ENCODE peak calls at places on chromosomes 1 and 21, in five cellular contexts. G, W, O, E and H are unnamed samples.

GRCh38 chr1:5428391-5428790 is 563.8 kb downstream of the NPHP4 start:
- DNase-seq in G (no peak), O (no peak), W (no peak), E (no peak), H (no peak)

GRCh38 chr21:44082648-44083436 is 24.4 kb upstream of the PWP2 start:
- DNase-seq in G (no peak), O (no peak), E (no peak), W (no peak), H (no peak)

GRCh38 chr21:45618846-45619485 is 24.6 kb upstream of the PCBP3 start:
- DNase-seq in E (no peak), O (no peak), G (no peak), W (no peak), H (peak)

GRCh38 chr1:116112388-116113140 is 1.4 kb downstream of the MAB21L3 start:
- DNase-seq in E (no peak), W (no peak), G (no peak), O (no peak), H (no peak)

GRCh38 chr1:170967042-170967910 is 31.9 kb downstream of the MROH9 start:
- DNase-seq in E (no peak), W (no peak), G (no peak), O (no peak), H (peak)

GRCh38 chr1:157829711-157830110 is 9.8 kb upstream of the FCRL1 start:
- DNase-seq in G (no peak), E (no peak), W (no peak), O (no peak), H (no peak)

GRCh38 chr1:239570878-239571277 is 184.5 kb downstream of the CHRM3 start:
- DNase-seq in W (no peak), E (no peak), G (no peak), O (no peak), H (no peak)

GRCh38 chr1:173946380-173946921 is 29.3 kb upstream of the SERPINC1 start:
- DNase-seq in W (no peak), G (no peak), O (no peak), E (no peak), H (no peak)

GRCh38 chr1:65979145-65979544 is 186.4 kb downstream of the PDE4B start:
- DNase-seq in G (peak), O (no peak), W (no peak), E (no peak), H (no peak)

GRCh38 chr1:4076346-4076745 is 176.3 kb upstream of the C1orf174 start:
- DNase-seq in G (no peak), W (no peak), O (no peak), E (no peak), H (no peak)

GRCh38 chr1:64917328-64917861 is 49.0 kb downstream of the JAK1 start:
- DNase-seq in G (no peak), W (no peak), O (peak), E (peak), H (peak)

GRCh38 chr1:89149229-89149628 is 23.3 kb upstream of the GBP2 start:
- DNase-seq in E (peak), O (no peak), G (no peak), W (no peak), H (no peak)

GRCh38 chr1:186503210-186503609 is 42.3 kb upstream of the PDC start:
- DNase-seq in G (no peak), O (no peak), W (no peak), E (no peak), H (peak)

GRCh38 chr1:200374569-200375312 is 35.1 kb downstream of the ZNF281 start:
- DNase-seq in O (no peak), W (no peak), G (no peak), E (no peak), H (no peak)